ENCODE peak calls at places on chromosomes 12 and 14, in seven cellular contexts. K, A, M, G, J, O and T are unnamed samples.

GRCh38 chr14:50520947-50521815 is 11.2 kb downstream of the MAP4K5 start:
- DNase-seq in K (no peak), A (peak), M (no peak), G (peak), J (no peak), O (no peak), T (no peak)

GRCh38 chr14:81455344-81455743 is 55.2 kb upstream of the STON2 start:
- DNase-seq in K (no peak), A (no peak), M (no peak), G (no peak), J (no peak), O (no peak), T (no peak)

GRCh38 chr14:91281346-91281745 is 36.8 kb upstream of the GPR68 start:
- DNase-seq in K (no peak), A (no peak), M (no peak), G (peak), J (no peak), O (no peak), T (no peak)

GRCh38 chr12:105409286-105409685 is 78.8 kb downstream of the C12orf75 start:
- DNase-seq in K (no peak), A (no peak), M (no peak), G (no peak), J (no peak), O (no peak), T (no peak)

GRCh38 chr12:10052111-10052913 is 21.8 kb downstream of the CLEC9A start:
- DNase-seq in K (no peak), A (no peak), M (no peak), G (no peak), J (no peak), O (no peak), T (no peak)

GRCh38 chr12:123532808-123533649 is 490 bp downstream of the RILPL1 start:
- DNase-seq in K (peak), A (peak), M (peak), G (peak), J (peak), O (no peak), T (no peak)

GRCh38 chr12:115341442-115341841 is 657.5 kb upstream of the TBX3 start:
- DNase-seq in K (no peak), A (peak), M (peak), G (peak), J (peak), O (peak), T (no peak)

GRCh38 chr12:52245962-52246577 is 13.0 kb downstream of the KRT7 start:
- DNase-seq in K (no peak), A (no peak), M (no peak), G (no peak), J (no peak), O (no peak), T (no peak)

GRCh38 chr12:19239616-19240234 is 110.2 kb downstream of the PLEKHA5 start:
- DNase-seq in K (no peak), A (peak), M (no peak), G (no peak), J (no peak), O (no peak), T (no peak)

GRCh38 chr14:91075553-91075952 is 15.1 kb upstream of the RPS6KA5 start:
- DNase-seq in K (no peak), A (no peak), M (no peak), G (no peak), J (no peak), O (no peak), T (no peak)

GRCh38 chr14:58954874-58955273 is 233.6 kb upstream of the DAAM1 start:
- DNase-seq in K (no peak), A (no peak), M (no peak), G (no peak), J (no peak), O (no peak), T (no peak)

GRCh38 chr12:4270670-4271432 is 2.7 kb upstream of the CCND2 start:
- DNase-seq in K (peak), A (peak), M (peak), G (no peak), J (peak), O (peak), T (peak)

GRCh38 chr12:57726884-57727757 is 11.4 kb downstream of the AGAP2 start:
- DNase-seq in K (peak), A (no peak), M (peak), G (peak), J (peak), O (no peak), T (no peak)
- TF ChIP-seq CTCF in K (no peak), A (peak), M (no peak), G (peak), J (no peak), O (peak), T (no peak)

GRCh38 chr12:44077293-44077692 is 241.4 kb downstream of the TMEM117 start:
- DNase-seq in K (no peak), A (no peak), M (no peak), G (no peak), J (no peak), O (no peak), T (no peak)

GRCh38 chr12:44076892-44077291 is 241.0 kb downstream of the TMEM117 start:
- DNase-seq in K (no peak), A (no peak), M (no peak), G (no peak), J (no peak), O (no peak), T (no peak)

GRCh38 chr12:44078273-44078672 is 242.4 kb downstream of the TMEM117 start:
- DNase-seq in K (no peak), A (peak), M (no peak), G (no peak), J (no peak), O (no peak), T (no peak)
- TF ChIP-seq CTCF in K (no peak), A (no peak), M (no peak), G (no peak), J (no peak), O (no peak), T (no peak)

GRCh38 chr12:113757223-113758002 is 208.7 kb downstream of the RBM19 start:
- DNase-seq in K (no peak), A (no peak), M (no peak), G (no peak), J (no peak), O (no peak), T (no peak)
- TF ChIP-seq CTCF in K (no peak), A (no peak), M (no peak), G (no peak), J (no peak), O (no peak), T (no peak)

DNA sequence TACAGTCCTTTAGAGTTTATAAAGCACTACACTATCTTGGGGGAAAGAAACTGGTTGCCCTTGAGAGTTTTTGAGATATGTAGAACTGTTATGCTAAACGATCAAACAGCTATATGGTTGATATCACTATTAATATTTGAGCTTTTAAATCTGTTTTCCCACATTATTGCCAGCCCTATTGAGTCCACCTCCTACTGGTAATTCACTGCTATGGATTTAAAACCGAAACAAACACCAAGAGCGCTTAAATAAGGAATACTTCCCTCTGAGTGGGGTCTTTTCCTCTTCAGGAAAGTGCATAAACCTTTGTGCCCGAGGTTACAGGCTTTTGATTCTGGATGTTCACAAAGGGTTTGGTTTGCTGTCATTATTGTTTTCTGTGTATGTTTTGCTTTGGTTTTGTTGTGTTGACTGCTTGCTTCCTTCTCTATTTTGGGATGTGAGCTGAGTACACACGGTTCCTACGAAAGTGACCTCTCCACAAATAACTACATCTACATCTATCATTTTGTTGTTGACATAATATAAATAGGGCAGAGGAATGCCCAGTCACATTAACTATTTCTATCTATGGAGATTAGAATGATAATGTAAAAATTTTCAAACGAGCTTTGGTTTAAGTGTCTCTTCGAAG is 44.8 kb downstream of the LGR5 start:
- DNase-seq in K (no peak), A (no peak), M (no peak), G (no peak), J (no peak), O (no peak), T (no peak)
- TF ChIP-seq CTCF in K (no peak), A (no peak), M (no peak), G (no peak), J (peak), O (no peak), T (no peak)

DNA sequence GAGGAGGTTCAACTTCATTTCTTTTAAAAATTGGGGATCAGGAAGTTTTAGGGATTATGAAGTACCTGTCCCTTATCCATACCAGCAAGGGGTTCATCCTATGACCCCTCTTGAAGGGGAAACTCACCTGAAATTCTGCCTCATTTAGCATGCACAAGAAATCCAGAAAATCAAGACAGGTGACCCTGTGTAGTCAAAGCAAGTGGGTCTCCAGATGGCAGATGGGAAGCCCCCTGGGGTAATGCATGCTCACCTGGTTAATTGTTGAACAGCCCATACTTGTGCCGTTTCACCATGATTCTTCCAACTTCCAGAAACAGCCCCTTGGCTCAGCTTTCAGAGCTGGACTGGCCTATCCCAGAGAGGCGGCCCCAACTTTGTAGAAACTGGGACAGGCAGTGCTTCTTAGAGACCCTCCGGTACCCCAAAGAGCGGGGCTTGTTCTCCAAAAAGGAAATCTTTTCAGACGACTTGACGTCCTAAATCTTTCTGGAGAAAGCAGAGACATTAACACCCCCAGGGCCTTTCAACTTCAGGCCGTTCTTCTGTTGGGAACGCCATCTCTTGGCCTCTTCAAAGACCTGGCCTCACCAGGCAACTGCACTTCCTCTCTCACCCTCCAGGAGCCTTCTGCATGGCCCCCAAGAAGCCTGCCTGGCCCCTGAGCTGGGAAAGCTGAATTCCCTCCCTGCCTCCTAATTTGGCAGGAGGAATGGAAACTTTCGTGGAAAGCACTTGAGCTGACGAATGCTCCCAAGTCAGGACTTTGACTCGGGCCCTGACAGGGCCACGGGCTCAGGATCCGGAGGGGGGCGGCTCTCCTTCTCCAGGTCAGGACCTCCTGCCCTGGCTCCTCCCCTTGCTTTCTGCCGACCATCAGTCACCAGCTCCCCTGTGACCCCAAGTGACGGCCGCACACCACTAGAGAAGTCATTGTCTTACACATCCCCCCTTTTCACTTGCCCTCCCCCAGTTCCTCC is 66.1 kb upstream of the ESRRB start:
- DNase-seq in K (no peak), A (no peak), M (peak), G (no peak), J (peak), O (no peak), T (no peak)
- TF ChIP-seq CTCF in K (no peak), A (peak), M (no peak), G (peak), J (peak), O (peak), T (no peak)

GRCh38 chr12:44314007-44314500 is 478.2 kb downstream of the TMEM117 start:
- DNase-seq in K (no peak), A (no peak), M (no peak), G (no peak), J (no peak), O (no peak), T (no peak)

GRCh38 chr12:44313188-44313587 is 477.3 kb downstream of the TMEM117 start:
- DNase-seq in K (no peak), A (no peak), M (no peak), G (no peak), J (no peak), O (no peak), T (no peak)

GRCh38 chr12:44317651-44318126 is 481.8 kb downstream of the TMEM117 start:
- DNase-seq in K (peak), A (peak), M (no peak), G (peak), J (no peak), O (no peak), T (no peak)
- TF ChIP-seq CTCF in K (peak), A (peak), M (peak), G (peak), J (no peak), O (peak), T (no peak)

GRCh38 chr14:52018252-52018651 is 28.9 kb downstream of the RTRAF start:
- DNase-seq in K (no peak), A (peak), M (no peak), G (peak), J (no peak), O (no peak), T (no peak)

GRCh38 chr14:52013984-52014600 is 24.7 kb downstream of the RTRAF start:
- DNase-seq in K (no peak), A (no peak), M (no peak), G (no peak), J (no peak), O (no peak), T (no peak)

GRCh38 chr14:52012635-52013034 is 23.3 kb downstream of the RTRAF start:
- DNase-seq in K (no peak), A (peak), M (peak), G (no peak), J (peak), O (no peak), T (no peak)

GRCh38 chr14:52014601-52015267 is 25.4 kb downstream of the RTRAF start:
- DNase-seq in K (no peak), A (no peak), M (no peak), G (no peak), J (no peak), O (no peak), T (no peak)

DNA sequence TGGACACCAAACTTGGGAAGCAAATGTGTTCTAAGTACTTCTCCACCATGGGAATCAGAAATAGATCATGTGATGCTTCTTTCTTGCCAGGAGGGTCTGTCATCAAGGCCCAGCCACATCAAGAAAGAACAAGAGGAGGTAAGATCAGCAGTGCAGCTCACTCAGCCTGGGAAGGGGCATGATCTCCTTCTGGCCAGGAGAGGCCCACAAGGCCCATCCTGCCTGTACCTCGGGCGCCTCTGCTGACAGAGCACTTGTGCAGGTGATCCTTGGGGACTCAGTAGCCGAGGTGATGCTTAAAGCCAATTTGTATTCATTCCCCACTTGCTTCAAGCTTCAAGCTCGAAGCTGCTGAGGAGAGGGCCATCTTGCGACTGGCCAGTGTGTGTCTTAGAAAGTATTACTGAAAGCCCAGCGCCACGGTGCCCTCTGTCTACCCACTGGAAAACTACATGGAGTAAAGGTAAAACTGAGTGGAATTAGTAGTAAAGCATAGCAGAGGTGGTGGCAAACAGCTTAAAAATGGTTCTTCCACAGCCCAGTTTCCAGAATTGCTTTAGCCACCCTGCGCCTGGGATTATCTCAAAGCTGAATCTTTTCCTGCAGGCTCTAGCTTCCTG is 26.2 kb downstream of the RTRAF start:
- DNase-seq in K (no peak), A (peak), M (no peak), G (no peak), J (no peak), O (no peak), T (no peak)
- TF ChIP-seq CTCF in K (no peak), A (peak), M (peak), G (peak), J (no peak), O (peak), T (no peak)

DNA sequence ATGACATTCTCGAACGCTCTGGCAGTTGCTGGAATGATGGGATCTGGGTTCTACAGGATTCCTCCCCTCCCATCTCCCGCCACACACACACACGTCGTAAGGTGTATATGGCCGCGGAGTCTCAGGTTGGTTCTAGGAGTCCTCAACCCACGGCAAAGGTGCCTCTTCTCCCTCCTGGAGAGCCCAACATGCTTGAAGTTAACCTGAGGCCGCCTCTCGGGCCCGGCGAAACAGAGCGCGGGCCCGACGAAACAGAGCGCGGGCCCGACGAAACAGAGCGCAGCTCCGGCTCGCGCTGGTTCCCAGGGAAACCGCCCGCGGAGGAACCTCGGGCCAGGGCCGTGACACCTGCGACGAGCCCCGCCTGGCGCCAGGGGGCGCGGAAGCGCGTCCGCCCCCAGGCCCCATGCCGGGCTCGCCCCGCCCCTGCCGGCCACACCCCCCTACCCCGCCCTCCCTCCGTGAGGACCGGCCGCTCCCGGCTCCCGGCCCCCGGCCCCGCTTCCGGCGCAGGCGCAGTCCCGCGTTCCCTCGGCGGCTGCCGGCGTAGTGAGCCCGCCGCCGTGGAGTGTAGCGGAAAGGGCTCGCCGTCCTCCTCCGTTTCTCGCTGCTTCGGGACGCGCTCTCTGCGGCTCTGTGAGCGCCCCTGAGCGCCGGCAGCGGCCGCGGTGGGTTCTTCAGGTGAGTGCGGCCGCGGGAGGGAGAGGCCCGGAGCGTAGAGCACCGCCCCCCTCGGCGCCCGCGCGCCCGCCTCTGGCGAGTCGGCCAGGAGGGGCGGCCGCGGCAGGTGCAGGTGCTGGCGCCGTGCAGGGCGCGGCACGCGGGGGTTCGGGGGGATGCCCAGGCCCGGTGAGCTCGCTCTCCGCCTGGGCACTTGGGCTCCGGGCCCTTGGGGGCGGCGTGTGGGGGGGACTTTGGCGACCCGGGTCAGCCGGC is at the start of gene RAB3IP:
- DNase-seq in K (peak), A (peak), M (peak), G (peak), J (peak), O (peak), T (peak)
- TF ChIP-seq CTCF in K (peak), A (peak), M (peak), G (peak), J (peak), O (peak), T (no peak)